ENCODE peak calls at places on chromosomes 16 and 17, in nine cellular contexts. O is ovary, M is transverse colon, W is IMR-90, G is endothelial cell of umbilical vein, C is GM23338, V is fibroblast of lung, Z is tibial nerve, R is cardiac muscle cell. B is an unnamed sample. For H3K4me1, the result is how much of the 10 kb centered on the place peaks cover.

GRCh38 chr17:73492802-73493139 is 151.5 kb downstream of the SDK2 start:
- DNase-seq in M (no peak), W (no peak), R (peak), Z (no peak), O (no peak), C (peak), G (no peak), V (no peak), B (no peak)

GRCh38 chr16:1651055-1651454 is 27.0 kb upstream of the JPT2 start:
- DNase-seq in W (no peak), G (no peak), V (no peak), M (no peak), C (no peak), Z (no peak), R (no peak), O (no peak), B (no peak)

GRCh38 chr17:77905266-77905665 is 53.2 kb upstream of the TNRC6C start:
- DNase-seq in W (no peak), G (no peak), C (no peak), V (no peak), Z (no peak), R (no peak), M (no peak), O (no peak), B (no peak)

GRCh38 chr17:27257031-27257357 is 36.9 kb upstream of the WSB1 start:
- DNase-seq in Z (no peak), G (peak), C (no peak), O (no peak), V (no peak), W (no peak), M (no peak), R (no peak), B (no peak)

GRCh38 chr16:5845046-5845445 is 747.5 kb upstream of the EEF2KMT start:
- DNase-seq in G (no peak), M (no peak), V (no peak), Z (no peak), O (no peak), R (no peak), C (no peak), W (no peak), B (no peak)

GRCh38 chr17:8875957-8876356 is 8.5 kb upstream of the PIK3R6 start:
- DNase-seq in O (no peak), C (peak), Z (no peak), M (no peak), V (peak), G (no peak), W (peak), R (no peak), B (no peak)

GRCh38 chr17:45841883-45842525 is 2.7 kb upstream of the SPPL2C start:
- DNase-seq in M (no peak), Z (no peak), R (no peak), G (no peak), O (no peak), W (no peak), C (no peak), V (peak), B (no peak)

GRCh38 chr16:11682655-11683096 is 14.4 kb downstream of the SNN start:
- DNase-seq in Z (no peak), O (no peak), C (no peak), W (peak), M (no peak), G (no peak), R (no peak), V (peak), B (no peak)

GRCh38 chr16:28935924-28936783 is 4.4 kb downstream of the CD19 start:
- DNase-seq in G (peak), W (peak), O (peak), M (peak), V (peak), R (peak), Z (peak), C (peak), B (peak)

GRCh38 chr16:3256146-3256875 is at the start of gene MEFV:
- DNase-seq in O (no peak), V (no peak), C (no peak), W (peak), M (peak), Z (no peak), G (no peak), R (no peak), B (no peak)

GRCh38 chr17:36131436-36131835 is 27.8 kb downstream of the CCL4 start:
- DNase-seq in Z (no peak), O (no peak), G (no peak), W (no peak), C (peak), M (no peak), R (no peak), V (no peak), B (no peak)

GRCh38 chr16:66168777-66169176 is 197.7 kb upstream of the CDH5 start:
- DNase-seq in W (no peak), M (no peak), C (no peak), G (no peak), V (no peak), O (no peak), R (no peak), Z (no peak), B (no peak)

GRCh38 chr17:60077672-60078519 is 825 bp downstream of the HEATR6 start:
- DNase-seq in R (no peak), G (no peak), Z (no peak), C (no peak), V (peak), W (no peak), M (no peak), O (no peak), B (no peak)

GRCh38 chr17:20223808-20224328 is 214.7 kb downstream of the SPECC1 start:
- DNase-seq in M (no peak), C (no peak), O (no peak), Z (no peak), R (no peak), V (no peak), W (peak), G (no peak), B (no peak)

GRCh38 chr17:924711-925480 is 54.7 kb downstream of the NXN start:
- DNase-seq in C (peak), R (peak), Z (no peak), W (no peak), G (no peak), O (no peak), V (no peak), M (no peak), B (no peak)

GRCh38 chr17:8332688-8333087 is 7.0 kb upstream of the ODF4 start:
- DNase-seq in G (no peak), M (no peak), C (no peak), W (no peak), R (peak), V (no peak), Z (no peak), O (no peak), B (no peak)

DNA sequence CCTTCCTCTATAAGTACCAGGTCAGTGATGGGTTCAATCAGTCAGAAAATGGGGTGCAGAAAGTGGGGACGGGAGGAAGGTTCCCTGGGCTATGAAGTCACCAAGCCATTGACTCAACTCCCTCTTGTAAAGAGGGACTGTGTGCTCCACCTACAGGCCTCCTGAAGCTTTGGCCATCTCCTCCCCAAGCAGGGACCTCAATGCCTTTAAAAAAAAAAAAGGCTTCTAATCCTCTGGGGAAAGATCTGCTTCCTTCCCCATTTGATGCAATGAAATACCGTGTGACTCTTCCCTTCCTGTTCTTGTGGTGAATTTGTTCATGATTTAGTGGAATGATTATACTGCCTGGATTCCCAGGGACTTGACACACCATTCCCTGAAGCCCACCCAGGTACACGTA is 30.8 kb downstream of the VWA3A start:
- DNase-seq in W (no peak), M (no peak), G (no peak), Z (no peak), R (no peak), C (peak), O (no peak), V (no peak), B (no peak)
- H3K4me1 ChIP-seq in W (under half), M (under half), G (under half), Z (under half), R (under half), C (under half), O (under half), V (under half), B (under half)

GRCh38 chr17:50754521-50754920 is 12.8 kb downstream of the ANKRD40CL start:
- DNase-seq in R (no peak), V (no peak), M (no peak), Z (no peak), W (no peak), G (no peak), C (no peak), O (no peak), B (no peak)
- H3K4me3 ChIP-seq in R (no peak), V (no peak), M (no peak), Z (no peak), W (no peak), G (no peak), C (no peak), O (no peak), B (no peak)

DNA sequence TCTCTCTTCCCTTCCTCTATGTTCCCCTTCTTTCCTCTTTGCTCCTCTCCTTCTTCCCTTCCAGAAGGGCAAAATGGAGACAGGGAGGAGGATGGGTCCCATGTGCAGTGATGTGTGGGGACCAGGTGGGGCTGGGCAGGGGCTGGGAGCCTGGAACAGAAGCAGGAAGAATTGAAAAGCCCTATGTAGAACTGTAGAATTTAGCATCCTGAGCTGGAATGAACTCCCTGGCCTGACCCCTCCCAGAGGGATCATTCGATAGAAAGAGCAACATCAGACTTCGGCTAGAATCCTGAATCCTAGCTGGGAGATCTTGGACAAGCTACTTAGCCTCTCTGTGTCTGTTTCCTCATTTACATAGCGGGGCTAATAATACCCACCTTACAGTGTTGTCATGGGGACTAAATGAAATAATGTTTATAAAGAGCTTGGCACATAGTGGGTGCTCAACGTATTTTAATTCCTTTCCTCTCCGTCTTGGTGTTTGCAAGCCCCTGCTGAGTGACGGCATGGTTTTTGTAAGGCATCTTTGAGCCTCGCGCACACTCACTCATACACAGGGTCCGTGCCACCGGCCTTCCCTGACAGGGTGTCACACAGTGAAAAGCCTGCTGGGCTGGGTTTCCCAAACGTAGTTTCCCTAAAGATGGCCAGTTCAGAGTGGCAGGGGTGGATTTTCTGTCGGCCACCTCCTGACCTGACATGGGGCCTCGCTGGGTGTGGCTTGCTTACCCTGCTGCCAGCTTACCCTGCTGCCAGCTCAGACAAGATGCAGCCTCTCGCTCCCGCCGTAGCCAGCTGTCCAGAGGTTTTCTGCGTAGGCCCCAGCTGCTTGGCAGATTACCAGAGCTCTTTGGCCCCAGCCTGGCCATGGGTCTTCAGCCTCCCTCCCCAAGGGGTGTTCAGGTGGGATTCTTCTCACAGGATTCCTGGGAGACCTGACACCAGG is 6.1 kb upstream of the ARHGAP23 start:
- DNase-seq in Z (no peak), G (no peak), O (no peak), M (no peak), V (peak), C (no peak), W (no peak), R (no peak), B (no peak)
- H3K4me1 ChIP-seq in Z (half or more), G (under half), O (under half), M (half or more), V (under half), C (half or more), W (under half), R (under half), B (under half)

DNA sequence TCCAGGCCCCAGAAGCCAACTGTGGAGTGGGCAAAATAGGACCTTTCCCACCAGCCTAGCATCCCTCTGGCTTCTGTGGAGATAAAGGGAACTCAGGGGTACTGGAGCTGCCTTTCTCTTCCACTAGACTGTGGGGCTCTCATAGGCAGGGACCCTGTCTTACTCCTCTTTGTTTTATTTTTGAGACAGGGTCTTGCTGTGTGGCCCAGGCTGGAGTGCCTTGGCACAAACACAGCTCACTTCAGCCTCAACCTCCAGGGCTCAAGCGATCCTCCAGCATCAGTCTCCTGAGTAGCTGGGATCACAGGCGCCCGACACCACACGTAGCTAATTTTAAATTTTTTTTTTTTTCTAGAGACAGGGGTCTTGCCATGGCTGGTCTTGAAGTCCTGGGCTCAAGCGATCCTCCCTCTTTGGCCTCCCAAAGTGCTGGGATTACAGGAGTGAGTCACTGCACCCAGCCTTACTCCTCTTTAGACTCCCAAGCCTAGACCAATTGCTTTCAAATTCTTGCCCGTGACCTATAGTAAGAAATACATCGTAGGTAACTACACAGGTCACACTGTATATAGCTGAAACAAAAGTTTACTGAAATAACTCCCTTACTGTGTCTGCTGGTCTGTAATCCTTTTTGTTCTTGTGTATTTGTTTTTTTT is 2.6 kb downstream of the RAI1 start:
- DNase-seq in W (no peak), V (no peak), C (no peak), R (no peak), Z (no peak), G (no peak), M (no peak), O (no peak), B (no peak)
- H3K4me3 ChIP-seq in W (peak), V (no peak), C (peak), R (peak), Z (no peak), G (no peak), M (no peak), O (no peak), B (peak)

GRCh38 chr17:1933875-1934715 is 91.0 kb downstream of the RTN4RL1 start:
- DNase-seq in V (no peak), Z (no peak), O (no peak), C (no peak), W (no peak), R (no peak), M (no peak), G (no peak), B (no peak)

GRCh38 chr17:1931759-1932579 is 93.2 kb downstream of the RTN4RL1 start:
- DNase-seq in O (peak), W (peak), M (peak), Z (no peak), V (peak), C (peak), R (peak), G (no peak), B (peak)

GRCh38 chr17:1929896-1930750 is 95.0 kb downstream of the RTN4RL1 start:
- DNase-seq in Z (no peak), R (no peak), W (no peak), O (no peak), M (no peak), G (no peak), C (no peak), V (no peak), B (no peak)

GRCh38 chr17:1934901-1935300 is 90.2 kb downstream of the RTN4RL1 start:
- DNase-seq in M (no peak), V (no peak), O (no peak), G (no peak), W (no peak), R (no peak), C (no peak), Z (no peak), B (no peak)

DNA sequence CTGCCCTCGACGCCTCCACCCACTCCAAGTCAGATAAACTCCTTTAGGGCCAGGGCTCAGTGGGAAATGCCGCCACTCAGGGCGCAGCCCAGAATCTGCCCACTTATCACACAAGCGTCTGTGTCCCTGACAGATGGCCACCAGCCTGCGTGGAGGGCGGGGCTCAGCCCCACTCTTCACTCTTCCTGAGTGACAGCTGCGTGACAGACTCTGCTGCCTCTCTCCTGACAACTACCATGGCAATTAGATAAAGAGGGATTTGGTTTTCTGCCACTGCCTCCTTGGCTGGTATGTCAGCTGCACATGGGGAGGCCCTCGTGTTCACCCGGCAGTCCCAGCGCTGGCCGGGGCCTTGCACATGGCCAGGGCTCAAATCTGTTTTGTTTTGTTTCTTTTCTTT is 96.2 kb downstream of the RTN4RL1 start:
- DNase-seq in W (no peak), C (no peak), G (no peak), M (no peak), V (no peak), O (no peak), R (no peak), Z (no peak), B (no peak)
- H3K4me1 ChIP-seq in W (under half), C (under half), G (under half), M (under half), V (under half), O (under half), R (under half), Z (under half), B (under half)